ENCODE peak calls at places on chromosomes 7 and 10, in six cellular contexts. F, O, U, P, B and J are unnamed samples.

GRCh38 chr7:149748223-149748874 is 25.0 kb downstream of the ZNF467 start:
- DNase-seq in U (no peak), P (peak), O (no peak), F (no peak), B (no peak), J (no peak)

GRCh38 chr7:116713500-116713899 is 41.5 kb downstream of the MET start:
- DNase-seq in P (no peak), F (no peak), U (no peak), O (no peak), B (no peak), J (no peak)

GRCh38 chr7:69564454-69565417 is 33.5 kb upstream of the AUTS2 start:
- DNase-seq in O (no peak), F (no peak), B (no peak), P (peak), U (peak), J (peak)

GRCh38 chr10:76643465-76643864 is 994.1 kb downstream of the KCNMA1 start:
- DNase-seq in O (no peak), B (no peak), F (no peak), P (no peak), U (no peak), J (no peak)

GRCh38 chr7:633381-634018 is 93.0 kb upstream of the DNAAF5 start:
- DNase-seq in P (no peak), F (no peak), U (no peak), B (no peak), O (no peak), J (no peak)

GRCh38 chr7:110813986-110814385 is 276.9 kb upstream of the LRRN3 start:
- DNase-seq in P (no peak), O (no peak), U (no peak), B (no peak), F (no peak), J (no peak)

GRCh38 chr7:24902276-24902675 is 77.7 kb downstream of the OSBPL3 start:
- DNase-seq in O (no peak), F (no peak), B (no peak), U (no peak), P (no peak), J (no peak)

GRCh38 chr10:22003964-22004281 is 393 bp upstream of the DNAJC1 start:
- DNase-seq in U (no peak), O (no peak), P (no peak), B (no peak), F (no peak), J (no peak)

GRCh38 chr7:42065015-42065414 is 172.0 kb downstream of the GLI3 start:
- DNase-seq in U (no peak), P (no peak), B (no peak), F (no peak), O (no peak), J (no peak)

GRCh38 chr10:124324856-124325657 is 93.7 kb downstream of the OAT start:
- DNase-seq in U (no peak), B (no peak), P (no peak), O (no peak), F (peak), J (no peak)

GRCh38 chr10:62689712-62690111 is 114.8 kb upstream of the ADO start:
- DNase-seq in B (no peak), U (no peak), F (no peak), O (no peak), P (no peak), J (no peak)

GRCh38 chr10:72058989-72059842 is 29.1 kb downstream of the SPOCK2 start:
- DNase-seq in O (no peak), U (peak), P (no peak), F (no peak), B (no peak), J (no peak)

GRCh38 chr10:17811466-17811865 is 2.3 kb downstream of the MRC1 start:
- DNase-seq in U (no peak), P (no peak), F (no peak), B (no peak), O (no peak), J (no peak)

GRCh38 chr7:2726316-2727018 is 38.5 kb downstream of the AMZ1 start:
- DNase-seq in F (no peak), P (no peak), O (no peak), U (no peak), B (no peak), J (no peak)